ENCODE peak calls at places on chromosomes 11 and 22, in ten cellular contexts. O, T, X, Z, D, N, F, G, P and H are unnamed samples.

GRCh38 chr22:20424553-20424936 is 13.1 kb downstream of the SCARF2 start:
- DNase-seq in O (no peak), T (no peak), X (no peak), Z (no peak), D (no peak), N (no peak), F (peak), G (no peak), P (no peak), H (no peak)

GRCh38 chr11:119741369-119742262 is 12.6 kb upstream of the NECTIN1 start:
- DNase-seq in O (no peak), T (no peak), X (peak), Z (peak), D (peak), N (peak), F (peak), G (peak), P (peak), H (no peak)

GRCh38 chr11:66546966-66547661 is 411 bp downstream of the ACTN3 start:
- DNase-seq in O (peak), T (no peak), X (no peak), Z (no peak), D (no peak), N (no peak), F (no peak), G (no peak), P (no peak), H (peak)

GRCh38 chr22:20571531-20572007 is 64.2 kb downstream of the MED15 start:
- DNase-seq in O (peak), T (no peak), X (peak), Z (peak), D (peak), N (no peak), F (peak), G (peak), P (no peak), H (no peak)

GRCh38 chr11:11808992-11809583 is 32.7 kb upstream of the USP47 start:
- DNase-seq in O (no peak), T (no peak), X (no peak), Z (no peak), D (no peak), N (no peak), F (no peak), G (no peak), P (no peak), H (no peak)

GRCh38 chr11:68297812-68298658 is 14.4 kb upstream of the LRP5 start:
- DNase-seq in O (peak), T (peak), X (peak), Z (peak), D (peak), N (peak), F (peak), G (peak), P (peak), H (no peak)

GRCh38 chr11:93054881-93055280 is 85.4 kb downstream of the MTNR1B start:
- DNase-seq in O (no peak), T (peak), X (no peak), Z (peak), D (no peak), N (peak), F (no peak), G (no peak), P (no peak), H (no peak)

GRCh38 chr11:121722431-121723256 is 269.9 kb upstream of the SORL1-AS1 start:
- DNase-seq in O (peak), T (peak), X (no peak), Z (peak), D (no peak), N (no peak), F (peak), G (peak), P (no peak), H (peak)

GRCh38 chr11:120399312-120399711 is 63.1 kb downstream of the ARHGEF12 start:
- DNase-seq in O (no peak), T (no peak), X (no peak), Z (no peak), D (no peak), N (no peak), F (no peak), G (no peak), P (no peak), H (no peak)